ENCODE peak calls at places on chromosomes 5 and 9, in ten cellular contexts. W is HFF-Myc; T is caudate nucleus; S is BJ; V is GF-D8; R is GM23248; I is CD8-positive, alpha-beta T cell; E is midbrain; A is RPMI7951; F is NCI-H524. Z is an unnamed sample.

GRCh38 chr5:171599957-171600612 is 180.6 kb downstream of the FGF18 start:
- DNase-seq in S (no peak), E (no peak), R (no peak), I (no peak), T (no peak), F (no peak), W (no peak), A (no peak), V (no peak), Z (no peak)

GRCh38 chr5:72199681-72200080 is 92.4 kb downstream of the MAP1B start:
- DNase-seq in A (no peak), E (no peak), T (no peak), S (no peak), V (no peak), I (no peak), F (no peak), W (no peak), R (no peak), Z (no peak)

GRCh38 chr5:54296386-54296785 is 14.0 kb downstream of the ARL15 start:
- DNase-seq in S (no peak), T (no peak), W (no peak), A (no peak), F (no peak), E (no peak), I (no peak), V (no peak), R (no peak), Z (no peak)

GRCh38 chr5:33490071-33490665 is 49.4 kb downstream of the TARS1 start:
- DNase-seq in S (no peak), E (no peak), T (no peak), R (no peak), A (no peak), V (no peak), F (no peak), W (no peak), I (no peak), Z (no peak)

GRCh38 chr9:110886832-110887231 is 151.4 kb downstream of the LPAR1 start:
- DNase-seq in A (peak), V (no peak), F (no peak), T (no peak), E (no peak), I (no peak), R (peak), W (no peak), S (no peak), Z (no peak)

GRCh38 chr9:96251451-96251850 is 50.5 kb downstream of the HSD17B3 start:
- DNase-seq in R (peak), V (no peak), A (no peak), T (no peak), W (no peak), E (no peak), I (no peak), S (no peak), F (no peak), Z (peak)

GRCh38 chr5:30103056-30104020 is 1090.1 kb upstream of the CDH6 start:
- DNase-seq in W (no peak), V (no peak), F (no peak), E (no peak), R (no peak), T (no peak), A (no peak), S (no peak), I (no peak), Z (peak)

GRCh38 chr5:16578474-16578883 is 38.3 kb downstream of the RETREG1 start:
- DNase-seq in F (no peak), I (no peak), T (peak), W (no peak), R (no peak), A (no peak), E (peak), S (no peak), V (no peak), Z (no peak)

GRCh38 chr9:16341176-16341575 is 529.3 kb downstream of the BNC2 start:
- DNase-seq in W (no peak), F (no peak), A (peak), T (no peak), V (no peak), E (no peak), S (peak), I (no peak), R (peak), Z (peak)

GRCh38 chr9:91954841-91955471 is 4.9 kb upstream of the ROR2 start:
- DNase-seq in W (peak), S (peak), R (peak), F (peak), T (no peak), V (no peak), E (peak), I (no peak), A (peak), Z (peak)

GRCh38 chr5:3331819-3332218 is 263.8 kb upstream of the IRX1 start:
- DNase-seq in W (no peak), A (no peak), R (no peak), E (no peak), T (no peak), I (no peak), V (no peak), F (no peak), S (no peak), Z (no peak)

GRCh38 chr9:130940693-130941576 is 1.9 kb upstream of the FIBCD1 start:
- DNase-seq in V (no peak), A (no peak), R (peak), E (peak), I (peak), T (peak), W (no peak), S (no peak), F (no peak), Z (peak)

GRCh38 chr9:78539904-78540303 is 243.0 kb downstream of the PSAT1 start:
- DNase-seq in I (no peak), E (no peak), S (peak), W (peak), F (no peak), A (peak), V (no peak), T (no peak), R (peak), Z (peak)

GRCh38 chr9:37056086-37056485 is 22.0 kb upstream of the PAX5 start:
- DNase-seq in I (no peak), E (no peak), T (no peak), S (no peak), R (no peak), A (no peak), F (no peak), W (no peak), V (no peak), Z (no peak)

GRCh38 chr5:33588654-33589372 is 148.0 kb downstream of the TARS1 start:
- DNase-seq in F (peak), W (no peak), V (no peak), I (peak), A (no peak), E (no peak), T (no peak), S (no peak), R (no peak), Z (peak)

GRCh38 chr5:52964138-52964537 is 25.0 kb upstream of the ITGA2 start:
- DNase-seq in R (peak), F (no peak), S (no peak), V (no peak), A (peak), E (no peak), W (no peak), I (no peak), T (no peak), Z (peak)

GRCh38 chr5:6710551-6711318 is 2.5 kb upstream of the TENT4A start:
- DNase-seq in W (no peak), I (no peak), R (no peak), A (no peak), V (no peak), F (no peak), E (no peak), T (no peak), S (no peak), Z (no peak)

GRCh38 chr9:134693011-134693410 is 51.4 kb downstream of the COL5A1 start:
- DNase-seq in A (no peak), T (no peak), V (no peak), I (no peak), W (no peak), R (no peak), S (no peak), F (no peak), E (no peak), Z (no peak)

GRCh38 chr9:114108016-114108833 is 9.1 kb upstream of the KIF12 start:
- DNase-seq in T (peak), I (peak), A (peak), R (peak), S (no peak), E (peak), W (peak), F (peak), V (no peak), Z (peak)

GRCh38 chr5:180802325-180803180 is at the start of gene MGAT1:
- DNase-seq in S (no peak), E (peak), V (peak), R (peak), W (no peak), I (peak), A (peak), F (no peak), T (peak), Z (peak)

GRCh38 chr5:180519098-180519497 is 24.9 kb downstream of the CNOT6 start:
- DNase-seq in I (no peak), F (no peak), E (no peak), T (no peak), V (peak), R (peak), S (peak), W (no peak), A (no peak), Z (no peak)

GRCh38 chr5:159775890-159776289 is 140.4 kb upstream of the ADRA1B start:
- DNase-seq in S (no peak), T (no peak), W (no peak), V (no peak), R (no peak), I (no peak), E (no peak), A (peak), F (no peak), Z (no peak)

GRCh38 chr5:96788112-96788749 is 19.5 kb downstream of the ERAP1 start:
- DNase-seq in W (no peak), T (no peak), I (no peak), F (no peak), V (no peak), R (peak), A (peak), E (no peak), S (no peak), Z (no peak)

GRCh38 chr9:99253772-99254431 is 31.8 kb downstream of the SEC61B start:
- DNase-seq in F (no peak), V (no peak), R (no peak), A (peak), I (peak), E (peak), T (no peak), W (no peak), S (no peak), Z (peak)

GRCh38 chr5:155091063-155091648 is 77.6 kb downstream of the KIF4B start:
- DNase-seq in W (no peak), F (no peak), R (no peak), A (no peak), E (no peak), T (no peak), I (no peak), V (no peak), S (no peak), Z (no peak)

Z was measured in HT1080.